ENCODE peak calls at places on chromosomes 13 and 19, in four cellular contexts. Z, O, P and F are unnamed samples.

GRCh38 chr13:32947886-32948285 is 68.3 kb upstream of the KL start:
- DNase-seq in Z (no peak), O (no peak), P (no peak), F (no peak)

GRCh38 chr19:10227215-10227971 is 3.7 kb downstream of the S1PR2 start:
- DNase-seq in Z (peak), O (no peak), P (no peak), F (no peak)

GRCh38 chr13:98523455-98524102 is 53.3 kb downstream of the STK24 start:
- DNase-seq in Z (no peak), O (no peak), P (no peak), F (no peak)

GRCh38 chr13:67493835-67494234 is 263.7 kb upstream of the PCDH9 start:
- DNase-seq in Z (no peak), O (no peak), P (no peak), F (no peak)

GRCh38 chr13:61128850-61129645 is 286.6 kb downstream of the PCDH20 start:
- DNase-seq in Z (no peak), O (no peak), P (no peak), F (no peak)

GRCh38 chr13:28316129-28316528 is 177.8 kb downstream of the PAN3 start:
- DNase-seq in Z (no peak), O (no peak), P (no peak), F (no peak)

GRCh38 chr19:6226012-6226411 is 53.8 kb downstream of the MLLT1 start:
- DNase-seq in Z (no peak), O (no peak), P (no peak), F (no peak)

GRCh38 chr19:4473708-4474503 is 1.8 kb downstream of the HDGFL2 start:
- DNase-seq in Z (no peak), O (no peak), P (no peak), F (no peak)

GRCh38 chr19:3809881-3810707 is 23.9 kb upstream of the MATK start:
- DNase-seq in Z (no peak), O (no peak), P (no peak), F (no peak)

GRCh38 chr19:41888926-41889325 is 5.9 kb downstream of the ARHGEF1 start:
- DNase-seq in Z (no peak), O (no peak), P (no peak), F (no peak)

GRCh38 chr19:18152817-18153554 is at the start of gene PIK3R2:
- DNase-seq in Z (peak), O (peak), P (peak), F (peak)
- H4K8ac ChIP-seq in Z (no peak), O (peak), P (peak), F (peak)

DNA sequence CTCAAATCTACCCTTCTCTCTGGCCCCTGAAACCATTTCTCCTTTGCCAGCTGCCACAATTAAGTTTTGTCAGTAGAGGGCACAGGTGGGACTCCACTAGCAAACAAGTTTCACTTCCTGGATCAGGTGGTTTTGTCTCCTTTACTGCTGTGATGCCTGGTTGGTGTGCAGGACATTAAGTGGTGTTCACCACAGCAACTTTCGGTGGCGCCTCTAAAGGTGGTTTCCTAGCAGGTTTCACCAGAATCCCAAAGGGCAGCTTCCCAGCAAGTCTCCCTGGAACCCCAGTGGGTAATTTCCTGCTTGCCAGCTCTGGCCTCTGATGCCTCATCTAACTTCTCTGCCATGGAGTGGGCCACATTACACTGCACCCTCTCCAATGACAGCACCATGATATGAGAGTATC is 16.6 kb downstream of the MED4 start:
- DNase-seq in Z (no peak), O (no peak), P (no peak), F (no peak)
- H4K8ac ChIP-seq in Z (no peak), O (no peak), P (no peak), F (no peak)

GRCh38 chr13:91355099-91355825 is 7.8 kb downstream of the MIR17HG start:
- DNase-seq in Z (no peak), O (no peak), P (no peak), F (no peak)
- H4K8ac ChIP-seq in Z (no peak), O (no peak), P (no peak), F (no peak)

GRCh38 chr13:55602784-55603183 is 1537.9 kb upstream of the PRR20A start:
- DNase-seq in Z (no peak), O (no peak), P (no peak), F (no peak)
- H4K8ac ChIP-seq in Z (no peak), O (no peak), P (no peak), F (no peak)

GRCh38 chr13:30194906-30195305 is 112.4 kb downstream of the KATNAL1 start:
- DNase-seq in Z (no peak), O (no peak), P (no peak), F (no peak)
- H4K8ac ChIP-seq in Z (no peak), O (no peak), P (no peak), F (no peak)

DNA sequence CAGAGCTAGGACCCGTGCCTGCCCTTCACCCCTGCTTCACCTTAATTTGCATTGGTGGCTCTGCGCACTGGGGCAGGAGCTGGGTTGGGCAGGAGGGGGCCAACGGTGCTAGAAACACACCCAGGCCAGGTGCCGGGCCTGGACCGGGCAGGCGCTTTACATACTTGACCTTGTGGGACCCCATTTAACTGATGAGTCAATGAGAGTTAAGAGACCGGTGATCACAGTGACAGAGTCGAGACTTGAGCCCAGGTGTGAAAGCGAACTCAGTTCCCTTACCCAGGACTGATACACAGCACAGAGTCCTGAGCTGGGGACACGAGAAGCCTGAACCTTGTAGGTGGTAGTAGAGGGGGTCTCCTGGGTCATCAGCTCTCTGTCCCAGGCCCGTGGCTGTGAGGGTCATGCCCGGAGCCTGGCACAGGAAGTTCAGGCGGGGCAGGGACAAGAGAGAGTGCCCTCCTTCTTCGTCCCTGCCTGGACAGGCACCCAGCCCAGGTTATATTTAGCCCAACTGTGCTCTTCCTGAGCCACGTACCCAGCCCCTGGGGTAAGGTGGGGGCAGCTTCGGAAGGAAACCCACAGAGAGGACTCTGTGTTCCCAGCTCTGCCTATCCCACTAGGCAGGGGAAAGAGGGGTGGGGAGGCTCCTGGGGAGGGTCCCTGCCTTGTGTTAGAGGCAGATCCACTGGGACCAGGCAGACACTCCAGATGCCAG is 1.9 kb downstream of the PRX start:
- DNase-seq in Z (no peak), O (no peak), P (no peak), F (no peak)
- H4K8ac ChIP-seq in Z (no peak), O (no peak), P (no peak), F (no peak)

DNA sequence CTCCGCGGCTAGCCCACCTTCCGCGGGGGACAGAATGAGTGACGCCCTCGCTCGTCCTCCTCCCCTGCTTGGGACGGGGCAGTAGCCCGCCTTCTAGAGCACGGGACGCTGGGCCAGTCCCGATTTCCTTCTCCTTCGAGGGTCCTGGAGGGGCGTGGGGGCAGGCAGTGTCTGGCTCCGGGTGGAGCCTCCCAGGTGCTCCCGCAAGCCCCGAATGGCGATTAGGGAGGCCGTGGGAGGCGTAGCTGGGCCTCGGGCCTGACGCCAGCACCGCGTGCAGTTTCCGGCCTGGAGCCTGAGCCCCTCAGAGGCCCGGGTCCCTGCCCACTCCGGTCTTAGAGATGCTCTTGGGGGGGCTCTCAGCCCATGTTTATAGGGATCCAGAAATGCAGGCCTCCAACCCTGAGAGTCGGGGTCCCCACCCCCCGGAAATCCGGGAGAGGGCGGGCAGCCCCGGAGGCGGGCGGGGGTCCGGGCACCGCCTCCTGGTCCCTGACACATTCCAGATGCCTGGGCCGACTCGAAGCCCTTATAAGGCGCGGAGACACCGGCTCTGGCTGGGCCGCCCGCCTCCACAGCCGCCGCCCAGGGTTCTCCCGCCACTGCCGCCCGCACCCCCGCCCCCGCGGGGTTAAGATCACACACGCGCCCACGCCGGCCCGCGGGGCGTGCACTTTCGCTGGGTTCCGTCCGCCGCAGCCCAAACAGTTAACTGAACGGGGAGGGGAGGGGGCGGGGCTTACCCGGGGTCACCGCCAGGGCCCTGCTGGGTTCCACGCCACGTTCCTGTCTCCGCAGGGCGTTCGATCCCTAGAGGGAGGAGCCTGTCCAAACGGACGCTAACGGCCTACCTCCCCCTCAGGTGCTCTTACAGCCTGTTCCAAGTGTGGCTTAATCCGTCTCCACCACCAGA is 1.5 kb downstream of the MYADM start:
- DNase-seq in Z (peak), O (peak), P (peak), F (no peak)
- H4K8ac ChIP-seq in Z (no peak), O (peak), P (no peak), F (peak)

GRCh38 chr13:23557733-23558132 is 12.5 kb upstream of the TNFRSF19 start:
- DNase-seq in Z (no peak), O (no peak), P (no peak), F (no peak)
- H4K8ac ChIP-seq in Z (no peak), O (peak), P (no peak), F (no peak)

DNA sequence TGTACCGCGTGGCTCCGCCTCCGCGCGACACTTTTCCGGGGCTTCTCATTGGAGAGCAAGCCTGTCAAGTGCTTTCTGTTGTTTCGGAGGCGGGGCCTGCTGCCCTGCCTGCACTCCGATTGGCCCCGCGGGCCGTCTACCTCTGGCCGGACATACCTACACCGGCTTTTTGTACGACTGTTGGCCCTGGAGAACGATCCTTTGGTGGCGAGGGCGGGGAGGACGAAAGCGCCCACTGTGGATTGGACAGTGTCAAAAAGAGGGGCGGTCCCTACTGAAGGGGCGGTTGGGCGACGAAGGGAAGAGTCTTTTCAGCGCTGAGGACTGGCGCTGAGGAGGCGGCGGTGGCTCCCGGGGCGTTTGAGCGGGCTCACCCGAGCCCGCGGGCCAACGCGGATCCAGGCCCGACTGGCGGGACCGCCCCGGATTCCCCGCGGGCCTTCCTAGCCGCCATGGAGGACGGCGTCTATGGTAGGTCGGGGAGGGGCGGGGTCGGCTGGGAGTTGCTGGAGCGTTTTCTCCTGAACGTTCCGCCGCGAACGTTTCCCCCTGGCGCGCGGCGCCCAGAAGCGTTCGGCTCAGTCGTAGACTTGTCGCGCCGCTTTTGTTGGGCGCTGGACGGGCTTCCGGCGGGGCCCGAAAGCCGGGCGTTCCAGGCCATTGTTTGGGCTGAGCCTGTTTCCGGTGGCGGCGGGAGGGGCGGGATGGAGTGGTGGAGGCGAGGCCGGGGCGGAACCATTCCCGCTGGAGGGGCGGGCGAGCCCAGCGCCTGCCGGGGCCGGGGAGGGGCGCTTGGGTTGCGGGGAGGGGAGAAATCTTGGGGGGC is at the start of gene CYTH2:
- DNase-seq in Z (peak), O (peak), P (peak), F (peak)
- H4K8ac ChIP-seq in Z (no peak), O (peak), P (peak), F (peak)

DNA sequence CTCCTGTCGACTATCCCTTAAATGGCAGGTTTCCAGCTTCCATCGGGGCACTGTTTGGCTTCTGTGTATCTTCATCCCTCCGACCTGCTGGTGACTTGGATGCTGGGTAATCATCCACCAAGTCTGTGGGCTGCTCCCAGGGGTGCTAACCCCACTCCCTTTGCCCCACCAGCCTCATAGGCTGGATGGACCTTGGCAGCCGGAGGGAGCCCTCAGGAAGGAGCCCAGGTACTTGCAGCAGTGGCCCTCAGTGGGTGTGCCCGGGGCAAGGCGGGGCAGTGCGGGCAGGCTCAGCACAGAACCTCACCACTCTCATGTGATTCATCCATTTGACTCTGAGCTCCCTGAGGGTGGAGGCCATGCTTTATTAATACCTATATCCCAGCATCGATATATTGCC is 27.4 kb upstream of the TUBGCP3 start:
- DNase-seq in Z (no peak), O (no peak), P (no peak), F (no peak)
- H4K8ac ChIP-seq in Z (no peak), O (no peak), P (no peak), F (no peak)